ENCODE peak calls at places on chromosomes 7 and 10, in eight cellular contexts. P is activated CD4-positive, alpha-beta T cell treated with anti-CD3 and anti-CD28 coated beads, Interleukin-2, amount 50 U/mL, for 48 hours; T is A549; J is RWPE1; L is GF-D8; C is sciatic nerve; M is activated CD8-positive, alpha-beta T cell treated with anti-CD3 and anti-CD28 coated beads for 36 hours; V is cardiac fibroblast. B is an unnamed sample.

GRCh38 chr7:101108330-101108857 is 18.5 kb upstream of the SERPINE1 start:
- DNase-seq in T (no peak), V (peak), M (no peak), L (peak), P (no peak), J (no peak), C (no peak), B (no peak)

GRCh38 chr10:75202321-75203096 is 8.1 kb upstream of the VDAC2 start:
- DNase-seq in C (peak), J (peak), M (no peak), T (peak), P (no peak), V (peak), L (no peak), B (peak)

GRCh38 chr7:131013716-131014115 is 279.7 kb upstream of the KLF14 start:
- DNase-seq in M (no peak), C (no peak), P (no peak), T (no peak), J (no peak), V (no peak), L (peak), B (no peak)

GRCh38 chr10:5890519-5890878 is 456 bp downstream of the FBH1 start:
- DNase-seq in T (peak), C (no peak), V (no peak), M (peak), P (peak), J (peak), L (no peak), B (peak)

GRCh38 chr10:86100581-86101061 is 266.0 kb downstream of the GRID1 start:
- DNase-seq in C (no peak), J (peak), P (no peak), M (peak), V (no peak), L (no peak), T (peak), B (peak)

GRCh38 chr10:47031953-47032465 is 120.8 kb downstream of the PTPN20 start:
- DNase-seq in J (no peak), V (peak), T (no peak), L (no peak), M (no peak), C (peak), P (no peak), B (peak)

GRCh38 chr10:33155720-33156638 is 178.5 kb downstream of the NRP1 start:
- DNase-seq in L (no peak), J (peak), C (no peak), V (peak), T (peak), P (no peak), M (peak), B (peak)

GRCh38 chr10:79923669-79924068 is 25.2 kb downstream of the SFTPD start:
- DNase-seq in M (no peak), P (no peak), T (no peak), L (no peak), J (no peak), C (no peak), V (no peak), B (no peak)

GRCh38 chr10:88126699-88127098 is 263.3 kb downstream of the PTEN start:
- DNase-seq in C (no peak), L (no peak), P (no peak), M (no peak), J (no peak), V (no peak), T (no peak), B (no peak)

GRCh38 chr10:1465421-1465902 is 271.9 kb downstream of the ADARB2 start:
- DNase-seq in J (peak), T (no peak), C (no peak), M (no peak), V (no peak), L (no peak), P (no peak), B (no peak)

GRCh38 chr7:17370901-17371550 is 72.6 kb downstream of the AHR start:
- DNase-seq in M (no peak), P (no peak), L (no peak), J (peak), C (no peak), T (peak), V (peak), B (no peak)

GRCh38 chr7:47814905-47815613 is 133.2 kb downstream of the PKD1L1 start:
- DNase-seq in C (no peak), M (no peak), L (no peak), P (no peak), V (peak), T (no peak), J (no peak), B (no peak)

GRCh38 chr10:110764378-110764777 is 107.3 kb upstream of the PDCD4 start:
- DNase-seq in P (no peak), L (no peak), T (no peak), M (no peak), J (no peak), V (no peak), C (no peak), B (no peak)

GRCh38 chr7:142603870-142604448 is 145.3 kb upstream of the PRSS1 start:
- DNase-seq in T (peak), L (peak), J (peak), P (peak), C (no peak), V (peak), M (peak), B (peak)

GRCh38 chr7:112788778-112789343 is 1.3 kb downstream of the TMEM168 start:
- DNase-seq in C (no peak), M (no peak), L (no peak), V (no peak), P (no peak), J (peak), T (no peak), B (no peak)

GRCh38 chr10:31593124-31593523 is 274.1 kb downstream of the ZEB1 start:
- DNase-seq in P (no peak), J (no peak), M (no peak), C (no peak), L (no peak), T (no peak), V (peak), B (no peak)

GRCh38 chr7:131753620-131754222 is 197.3 kb upstream of the PODXL start:
- DNase-seq in M (no peak), L (no peak), V (peak), C (no peak), P (no peak), J (peak), T (peak), B (no peak)

GRCh38 chr10:119189811-119190282 is 11.2 kb upstream of the PRDX3 start:
- DNase-seq in C (no peak), J (no peak), M (peak), L (peak), V (peak), T (no peak), P (no peak), B (no peak)

GRCh38 chr7:17436126-17436525 is 137.7 kb downstream of the AHR start:
- DNase-seq in L (no peak), T (no peak), M (no peak), V (no peak), P (no peak), C (no peak), J (no peak), B (no peak)

GRCh38 chr7:42068554-42069280 is 168.3 kb downstream of the GLI3 start:
- DNase-seq in J (no peak), T (no peak), C (no peak), M (no peak), V (no peak), L (no peak), P (no peak), B (no peak)

GRCh38 chr10:70540089-70540788 is 61.7 kb downstream of the PALD1 start:
- DNase-seq in L (no peak), J (peak), V (peak), P (peak), T (peak), M (peak), C (no peak), B (peak)

GRCh38 chr10:121495719-121496118 is 102.5 kb downstream of the FGFR2 start:
- DNase-seq in P (no peak), M (no peak), L (no peak), V (no peak), J (no peak), T (no peak), C (no peak), B (no peak)

GRCh38 chr7:14047709-14048399 is 58.4 kb upstream of the ETV1 start:
- DNase-seq in V (peak), J (no peak), L (peak), C (no peak), M (no peak), T (no peak), P (no peak), B (no peak)